ENCODE peak calls at places on chromosomes 6 and 20, in six cellular contexts. R is spleen; B is right lobe of liver; P is progenitor cell of endocrine pancreas; M is transverse colon; I is CD4-positive, alpha-beta T cell. Y is an unnamed sample.

GRCh38 chr6:12592634-12593033 is 123.9 kb upstream of the PHACTR1 start:
- DNase-seq in R (no peak), B (no peak), P (no peak), M (no peak), I (no peak), Y (no peak)

GRCh38 chr6:137958809-137959565 is 91.9 kb downstream of the TNFAIP3 start:
- DNase-seq in R (no peak), B (no peak), P (no peak), M (no peak), I (no peak), Y (no peak)

GRCh38 chr20:36275011-36275410 is 31.1 kb upstream of the DLGAP4 start:
- DNase-seq in R (no peak), B (no peak), P (no peak), M (no peak), I (no peak), Y (no peak)

GRCh38 chr20:58565461-58566175 is 50.4 kb upstream of the APCDD1L start:
- DNase-seq in R (peak; percentile 52), B (no peak), P (no peak), M (no peak), I (no peak), Y (no peak)

GRCh38 chr6:105677671-105678475 is 275.0 kb upstream of the PREP start:
- DNase-seq in R (no peak), B (no peak), P (no peak), M (no peak), I (no peak), Y (no peak)

GRCh38 chr6:142367061-142367460 is 65.3 kb downstream of the ADGRG6 start:
- DNase-seq in R (no peak), B (no peak), P (no peak), M (no peak), I (no peak), Y (no peak)

GRCh38 chr6:16257999-16258708 is 19.8 kb downstream of the GMPR start:
- DNase-seq in R (no peak), B (no peak), P (no peak), M (no peak), I (no peak), Y (no peak)

GRCh38 chr20:53578492-53579222 is 15.0 kb downstream of the ZNF217 start:
- DNase-seq in R (no peak), B (peak; percentile 73), P (peak; percentile 27), M (peak; percentile 51), I (peak; percentile 42), Y (peak; percentile 72)

GRCh38 chr6:145148392-145149175 is 586.7 kb downstream of the EPM2A start:
- DNase-seq in R (no peak), B (no peak), P (no peak), M (no peak), I (no peak), Y (no peak)

GRCh38 chr6:124676033-124676432 is 286.2 kb upstream of the RNF217 start:
- DNase-seq in R (no peak), B (no peak), P (no peak), M (no peak), I (no peak), Y (no peak)

GRCh38 chr20:58523916-58524315 is 8.7 kb upstream of the APCDD1L start:
- DNase-seq in R (no peak), B (no peak), P (no peak), M (no peak), I (no peak), Y (no peak)

GRCh38 chr6:165184192-165184979 is 125.0 kb downstream of the C6orf118 start:
- DNase-seq in R (no peak), B (no peak), P (no peak), M (no peak), I (no peak), Y (no peak)

GRCh38 chr6:17101422-17102257 is at the start of gene STMND1:
- DNase-seq in R (no peak), B (peak; percentile 85), P (no peak), M (peak; percentile 83), I (no peak), Y (peak; percentile 30)

GRCh38 chr6:161835426-161836029 is 561.7 kb upstream of the AGPAT4 start:
- DNase-seq in R (no peak), B (no peak), P (no peak), M (no peak), I (no peak), Y (no peak)

GRCh38 chr6:118565317-118565960 is 17.3 kb downstream of the PLN start:
- DNase-seq in R (no peak), B (no peak), P (no peak), M (no peak), I (no peak), Y (peak; percentile 65)

GRCh38 chr6:138044458-138044857 is 62.8 kb downstream of the PERP start:
- DNase-seq in R (no peak), B (no peak), P (no peak), M (no peak), I (no peak), Y (no peak)

GRCh38 chr6:113055086-113055485 is 708.0 kb downstream of the RFPL4B start:
- DNase-seq in R (no peak), B (no peak), P (no peak), M (no peak), I (no peak), Y (no peak)

GRCh38 chr6:140960566-140960965 is 1172.2 kb upstream of the GJE1 start:
- DNase-seq in R (no peak), B (no peak), P (no peak), M (no peak), I (no peak), Y (no peak)

GRCh38 chr6:116536216-116536621 is 9.3 kb downstream of the TRAPPC3L start:
- DNase-seq in R (no peak), B (no peak), P (no peak), M (no peak), I (no peak), Y (peak; percentile 34)

GRCh38 chr6:78530208-78530607 is 337.1 kb upstream of the IRAK1BP1 start:
- DNase-seq in R (no peak), B (no peak), P (no peak), M (no peak), I (no peak), Y (no peak)

GRCh38 chr6:142482249-142482648 is 180.4 kb downstream of the ADGRG6 start:
- DNase-seq in R (no peak), B (no peak), P (no peak), M (no peak), I (no peak), Y (no peak)

GRCh38 chr6:132734694-132735236 is 20.9 kb upstream of the VNN1 start:
- DNase-seq in R (no peak), B (no peak), P (no peak), M (no peak), I (no peak), Y (no peak)
- TF ChIP-seq CTCF in R (no peak), B (peak; percentile 32), P (peak; percentile 20), M (no peak), I (no peak), Y (no peak)

GRCh38 chr6:40986871-40987270 is 52.1 kb downstream of the UNC5CL start:
- DNase-seq in R (no peak), B (no peak), P (no peak), M (no peak), I (no peak), Y (no peak)

GRCh38 chr6:40989204-40990179 is 49.5 kb downstream of the UNC5CL start:
- DNase-seq in R (no peak), B (no peak), P (no peak), M (no peak), I (no peak), Y (no peak)

GRCh38 chr6:40988634-40989033 is 50.4 kb downstream of the UNC5CL start:
- DNase-seq in R (no peak), B (no peak), P (no peak), M (no peak), I (no peak), Y (no peak)

GRCh38 chr6:40986364-40986763 is 52.7 kb downstream of the UNC5CL start:
- DNase-seq in R (no peak), B (no peak), P (no peak), M (no peak), I (no peak), Y (no peak)

DNA sequence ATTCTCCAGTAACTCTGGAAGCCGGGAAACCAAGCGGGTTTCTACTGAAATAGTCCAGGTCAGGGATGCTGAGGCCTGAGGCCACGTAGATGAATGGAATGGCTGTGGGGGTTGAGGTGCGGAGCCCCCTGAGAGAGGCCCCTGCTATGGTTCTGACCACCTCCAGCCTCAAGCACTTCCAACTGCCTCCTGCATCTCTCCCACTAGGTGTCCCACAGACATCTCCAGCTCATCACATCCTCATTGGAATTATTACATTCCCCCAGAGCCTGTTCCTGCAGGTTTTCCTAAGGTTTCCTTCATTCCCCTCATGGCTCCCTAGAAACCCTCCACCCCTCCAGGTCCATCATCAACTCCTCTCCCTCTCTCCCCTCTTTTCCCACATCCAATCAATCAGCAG is 48.7 kb downstream of the UNC5CL start:
- DNase-seq in R (no peak), B (no peak), P (no peak), M (no peak), I (no peak), Y (no peak)
- TF ChIP-seq CTCF in R (no peak), B (no peak), P (no peak), M (no peak), I (no peak), Y (no peak)

GRCh38 chr20:24102290-24102689 is 113.7 kb upstream of the GGTLC1 start:
- DNase-seq in R (no peak), B (peak; percentile 75), P (no peak), M (no peak), I (no peak), Y (no peak)

GRCh38 chr20:24102749-24103148 is 114.2 kb upstream of the GGTLC1 start:
- DNase-seq in R (no peak), B (no peak), P (no peak), M (no peak), I (no peak), Y (no peak)

GRCh38 chr20:24097506-24098245 is 109.1 kb upstream of the GGTLC1 start:
- DNase-seq in R (no peak), B (no peak), P (no peak), M (no peak), I (no peak), Y (no peak)

GRCh38 chr20:24098886-24099285 is 110.3 kb upstream of the GGTLC1 start:
- DNase-seq in R (no peak), B (no peak), P (no peak), M (no peak), I (no peak), Y (no peak)

GRCh38 chr20:24100370-24101011 is 111.9 kb upstream of the GGTLC1 start:
- DNase-seq in R (no peak), B (no peak), P (peak; percentile 35), M (peak; percentile 25), I (peak; percentile 56), Y (no peak)
- TF ChIP-seq CTCF in R (peak; percentile 58), B (peak; percentile 78), P (peak; percentile 86), M (peak; percentile 63), I (peak; percentile 80), Y (peak; percentile 66)

GRCh38 chr6:139364302-139364981 is 10.0 kb downstream of the CITED2 start:
- DNase-seq in R (no peak), B (no peak), P (no peak), M (no peak), I (no peak), Y (peak; percentile 53)
- TF ChIP-seq CTCF in R (peak; percentile 79), B (peak; percentile 70), P (peak; percentile 80), M (peak; percentile 71), I (peak; percentile 91), Y (peak; percentile 44)

DNA sequence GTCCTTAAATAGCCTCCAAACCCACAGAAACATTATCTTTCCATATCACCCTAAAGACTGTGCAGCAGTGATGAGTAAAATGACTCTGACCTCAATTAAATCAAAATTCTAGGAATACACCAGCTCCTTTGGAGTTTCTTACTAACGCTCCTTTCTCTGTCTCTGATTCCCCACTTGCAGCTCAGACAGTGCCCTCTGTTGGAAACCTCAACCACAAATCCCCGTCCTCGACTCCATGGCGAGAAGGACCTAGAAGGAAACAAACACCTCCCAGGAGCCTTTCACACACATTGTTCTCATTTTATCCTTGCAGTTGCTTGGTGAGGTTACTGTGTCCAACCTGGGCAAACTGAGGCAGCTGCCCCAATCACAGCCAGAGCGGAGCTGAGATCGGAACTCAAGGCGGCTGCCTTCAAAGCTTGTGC is 17.7 kb upstream of the PARD6B start:
- DNase-seq in R (no peak), B (no peak), P (no peak), M (no peak), I (no peak), Y (no peak)
- TF ChIP-seq CTCF in R (no peak), B (peak; percentile 52), P (peak; percentile 35), M (peak; percentile 34), I (no peak), Y (no peak)

Y was measured in GM10248.